ENCODE peak calls at places on chromosomes 6 and 20, in five cellular contexts. E is NB4, S is PC-3, R is mesendoderm, A is cardiac fibroblast. M is an unnamed sample.

GRCh38 chr6:43947860-43948259 is 177.8 kb downstream of the VEGFA start:
- DNase-seq in S (no peak), E (no peak), R (no peak), A (no peak), M (no peak)

GRCh38 chr6:165049362-165049761 is 260.0 kb downstream of the C6orf118 start:
- DNase-seq in E (peak; percentile 69), A (peak; percentile 26), R (peak; percentile 86), S (peak; percentile 60), M (no peak)

GRCh38 chr6:137188855-137189254 is 15.4 kb upstream of the IL22RA2 start:
- DNase-seq in R (peak; percentile 83), S (peak; percentile 12), E (peak; percentile 60), A (peak; percentile 33), M (no peak)

GRCh38 chr6:117547688-117548621 is 54.4 kb downstream of the GOPC start:
- DNase-seq in E (no peak), A (no peak), S (no peak), R (no peak), M (peak; percentile 35)

GRCh38 chr6:151240861-151241642 is 1.3 kb downstream of the AKAP12 start:
- DNase-seq in E (no peak), A (peak; percentile 74), R (peak; percentile 71), S (peak; percentile 47), M (peak; percentile 64)

GRCh38 chr6:28980797-28981390 is 24.2 kb downstream of the ZNF311 start:
- DNase-seq in E (peak; percentile 94), S (peak; percentile 90), A (peak; percentile 84), R (peak; percentile 97), M (peak; percentile 84)

GRCh38 chr6:36933102-36933501 is 21.4 kb upstream of the PI16 start:
- DNase-seq in R (no peak), A (peak; percentile 63), E (no peak), S (peak; percentile 64), M (no peak)

GRCh38 chr20:25284131-25284601 is 36.3 kb downstream of the PYGB start:
- DNase-seq in A (no peak), E (no peak), S (no peak), R (no peak), M (no peak)

GRCh38 chr6:157758516-157759023 is 64.5 kb upstream of the SNX9 start:
- DNase-seq in A (no peak), S (no peak), R (no peak), E (no peak), M (no peak)

GRCh38 chr6:41500561-41500960 is 45.6 kb upstream of the FOXP4 start:
- DNase-seq in E (no peak), S (no peak), R (no peak), A (no peak), M (no peak)

GRCh38 chr6:152356659-152357058 is 280.5 kb downstream of the SYNE1 start:
- DNase-seq in R (peak; percentile 75), S (peak; percentile 62), A (peak; percentile 74), E (peak; percentile 82), M (peak; percentile 32)

GRCh38 chr20:45337367-45338120 is 10.7 kb downstream of the SDC4 start:
- DNase-seq in A (peak; percentile 89), S (peak; percentile 78), E (no peak), R (peak; percentile 91), M (peak; percentile 91)

GRCh38 chr20:44776977-44777376 is 31.3 kb downstream of the KCNK15 start:
- DNase-seq in A (peak; percentile 37), R (peak; percentile 56), E (peak; percentile 49), S (peak; percentile 51), M (peak; percentile 16)

GRCh38 chr20:31824554-31825313 is 5.6 kb downstream of the MYLK2 start:
- DNase-seq in E (no peak), R (no peak), S (no peak), A (no peak), M (no peak)

GRCh38 chr6:166750125-166750793 is 123.2 kb upstream of the RPS6KA2 start:
- DNase-seq in S (no peak), A (no peak), R (no peak), E (peak; percentile 67), M (no peak)

GRCh38 chr6:148698671-148699180 is 48.1 kb upstream of the UST start:
- DNase-seq in R (no peak), E (no peak), S (no peak), A (no peak), M (no peak)

GRCh38 chr6:148700713-148701392 is 46.0 kb upstream of the UST start:
- DNase-seq in E (peak; percentile 32), A (peak; percentile 72), S (peak; percentile 39), R (peak; percentile 25), M (peak; percentile 31)

GRCh38 chr6:148701393-148701774 is 45.4 kb upstream of the UST start:
- DNase-seq in R (no peak), S (no peak), E (no peak), A (no peak), M (no peak)

GRCh38 chr6:148697895-148698440 is 48.9 kb upstream of the UST start:
- DNase-seq in E (no peak), S (no peak), R (no peak), A (no peak), M (no peak)

GRCh38 chr6:148700047-148700712 is 46.6 kb upstream of the UST start:
- DNase-seq in A (peak; percentile 84), R (no peak), S (no peak), E (no peak), M (no peak)
- H3K4me3 ChIP-seq in A (peak overlapping the region; percentile 47), R (no peak overlapping the region), S (peak overlapping the region; percentile 81), E (no peak overlapping the region), M (no peak overlapping the region)

GRCh38 chr20:17504898-17505663 is 26.1 kb downstream of the BFSP1 start:
- DNase-seq in A (peak; percentile 83), S (peak; percentile 84), E (peak; percentile 86), R (peak; percentile 77), M (peak; percentile 39)
- H3K4me3 ChIP-seq in A (peak overlapping the region; percentile 53), S (peak overlapping the region; percentile 80), E (peak overlapping the region; percentile 62), R (no peak overlapping the region), M (peak overlapping the region; percentile 56)

DNA sequence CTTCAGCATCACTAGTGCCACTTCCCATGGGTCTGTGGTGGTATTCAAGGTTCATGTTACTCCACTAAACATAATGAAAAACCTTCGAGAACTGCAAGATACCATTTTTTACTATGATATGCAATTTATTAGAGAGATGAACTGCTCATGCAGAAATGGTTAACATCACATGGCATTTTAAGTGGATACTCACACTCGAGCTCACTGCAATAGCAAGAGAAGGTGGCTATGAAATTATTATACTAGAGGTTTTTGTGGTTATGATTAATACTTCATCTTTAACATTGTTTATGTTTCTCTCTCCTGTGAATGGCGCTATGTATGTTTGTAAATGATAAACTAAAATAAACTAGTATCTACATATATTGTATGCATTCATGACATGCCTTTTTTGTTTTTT is 35.1 kb downstream of the SCAF8 start:
- DNase-seq in A (no peak), R (no peak), E (no peak), S (no peak), M (no peak)
- H3K4me3 ChIP-seq in A (no peak overlapping the region), R (no peak overlapping the region), E (no peak overlapping the region), S (no peak overlapping the region), M (no peak overlapping the region)

GRCh38 chr20:58908941-58909340 is 56.4 kb downstream of the GNAS start:
- DNase-seq in R (no peak), E (no peak), A (no peak), S (no peak), M (no peak)

GRCh38 chr20:58906894-58907293 is 54.4 kb downstream of the GNAS start:
- DNase-seq in S (peak; percentile 20), A (peak; percentile 73), E (peak; percentile 68), R (no peak), M (peak; percentile 25)

GRCh38 chr20:58909585-58909984 is 57.1 kb downstream of the GNAS start:
- DNase-seq in S (no peak), R (no peak), E (no peak), A (no peak), M (no peak)

GRCh38 chr20:58907481-58908137 is 55.1 kb downstream of the GNAS start:
- DNase-seq in R (no peak), E (peak; percentile 99), A (peak; percentile 98), S (peak; percentile 29), M (peak; percentile 99)

GRCh38 chr20:58908216-58908615 is 55.7 kb downstream of the GNAS start:
- DNase-seq in A (no peak), R (no peak), E (no peak), S (no peak), M (no peak)
- H3K4me3 ChIP-seq in A (no peak overlapping the region), R (no peak overlapping the region), E (peak overlapping the region; percentile 30), S (no peak overlapping the region), M (no peak overlapping the region)

DNA sequence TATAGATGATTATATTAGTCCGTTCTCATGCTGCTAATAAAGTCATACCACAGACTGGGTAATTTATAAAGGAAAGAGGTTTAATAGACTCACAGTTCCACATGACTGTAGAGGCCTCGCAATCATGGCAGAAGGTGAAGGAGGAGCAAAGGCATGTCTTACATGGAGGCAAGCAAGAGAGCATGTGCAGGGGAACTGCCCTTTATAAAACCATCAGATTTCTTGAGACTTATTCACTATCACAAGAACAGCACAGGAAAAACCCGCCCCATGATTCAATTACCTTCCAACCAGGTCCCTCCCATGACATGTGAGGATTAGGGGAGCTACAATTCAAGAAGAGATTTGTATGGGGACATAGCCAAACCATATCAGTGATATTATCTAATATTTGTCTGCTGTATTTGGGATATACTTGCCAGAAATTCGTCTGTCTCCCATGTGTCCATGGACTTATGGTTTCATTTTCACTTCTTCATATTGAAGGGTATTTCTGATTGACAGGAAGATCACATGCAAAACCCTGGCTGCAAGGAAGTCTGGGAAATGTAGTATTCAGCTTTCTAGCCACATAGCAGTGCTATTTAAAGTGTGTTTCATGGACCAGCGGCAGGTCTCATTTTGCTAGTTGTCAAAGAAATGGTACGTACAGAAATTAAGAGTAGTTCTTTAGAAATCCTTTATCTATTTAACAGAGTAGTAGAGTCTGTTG is 50.5 kb upstream of the PAK5 start:
- DNase-seq in S (no peak), E (peak; percentile 34), R (no peak), A (no peak), M (no peak)
- H3K4me3 ChIP-seq in S (no peak overlapping the region), E (peak overlapping the region; percentile 26), R (no peak overlapping the region), A (no peak overlapping the region), M (no peak overlapping the region)

GRCh38 chr6:18281564-18281963 is 17.2 kb upstream of the DEK start:
- DNase-seq in R (no peak), E (no peak), S (no peak), A (no peak), M (no peak)

GRCh38 chr6:18276610-18277009 is 12.3 kb upstream of the DEK start:
- DNase-seq in E (no peak), A (no peak), S (no peak), R (peak; percentile 37), M (no peak)

GRCh38 chr6:18277181-18278006 is 13.1 kb upstream of the DEK start:
- DNase-seq in E (no peak), S (no peak), R (peak; percentile 29), A (no peak), M (no peak)

GRCh38 chr6:18284261-18284660 is 19.9 kb upstream of the DEK start:
- DNase-seq in R (peak; percentile 53), A (no peak), S (no peak), E (no peak), M (no peak)

DNA sequence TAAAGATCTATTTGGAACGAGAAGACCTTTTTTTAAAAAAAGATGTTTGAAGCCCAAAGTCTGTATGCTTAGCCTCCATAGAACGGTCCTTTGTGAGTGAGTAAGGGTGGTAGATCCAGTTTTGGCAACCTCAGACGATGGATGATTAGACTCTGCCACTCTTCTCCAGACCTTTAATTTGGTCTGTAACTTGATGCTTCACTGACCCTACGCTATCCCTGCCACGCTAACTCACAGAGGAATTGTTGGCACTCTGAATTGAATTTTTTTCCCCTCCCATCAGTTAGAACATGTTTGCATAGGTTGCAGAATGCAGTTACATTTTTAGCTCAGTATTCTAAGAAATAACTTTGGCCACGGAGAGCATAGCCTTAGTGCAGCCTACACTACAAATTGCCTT is 15.8 kb upstream of the DEK start:
- DNase-seq in A (no peak), R (no peak), E (no peak), S (peak; percentile 77), M (no peak)
- H3K4me3 ChIP-seq in A (no peak overlapping the region), R (no peak overlapping the region), E (no peak overlapping the region), S (no peak overlapping the region), M (no peak overlapping the region)

M was measured in brain microvascular endothelial cell.